ENCODE peak calls at places on chromosome 9, in four cellular contexts. B, H, Z and R are unnamed samples. For H3K9me3, the result is how much of the 10 kb centered on the place peaks cover.

GRCh38 chr9:71384343-71384742 is 262.9 kb upstream of the TRPM3 start:
- DNase-seq in B (no peak), H (no peak), Z (no peak), R (no peak)

GRCh38 chr9:93126825-93127368 is 7.2 kb downstream of the NINJ1 start:
- DNase-seq in B (peak), H (no peak), Z (peak), R (no peak)

GRCh38 chr9:114465417-114465816 is 39.9 kb downstream of the WHRN start:
- DNase-seq in B (no peak), H (no peak), Z (no peak), R (no peak)

GRCh38 chr9:133499130-133499891 is 20.4 kb upstream of the SLC2A6 start:
- DNase-seq in B (no peak), H (no peak), Z (no peak), R (no peak)

GRCh38 chr9:83920469-83920941 is 727 bp downstream of the KIF27 start:
- DNase-seq in B (no peak), H (peak), Z (peak), R (no peak)

GRCh38 chr9:93126151-93126781 is 7.8 kb downstream of the NINJ1 start:
- DNase-seq in B (peak), H (no peak), Z (peak), R (no peak)

GRCh38 chr9:127803507-127804352 is 1.0 kb downstream of the FPGS start:
- DNase-seq in B (no peak), H (no peak), Z (peak), R (no peak)

GRCh38 chr9:125262217-125262991 is 778 bp downstream of the GAPVD1 start:
- DNase-seq in B (peak), H (no peak), Z (no peak), R (no peak)

GRCh38 chr9:92066131-92066530 is 49.1 kb downstream of the SPTLC1 start:
- DNase-seq in B (no peak), H (no peak), Z (no peak), R (no peak)

GRCh38 chr9:97563458-97564135 is 62.1 kb downstream of the TMOD1 start:
- DNase-seq in B (no peak), H (no peak), Z (no peak), R (no peak)

GRCh38 chr9:34612788-34613390 is 992 bp upstream of the RPP25L start:
- DNase-seq in B (peak), H (peak), Z (peak), R (peak)

GRCh38 chr9:36140086-36141084 is 3.9 kb downstream of the GLIPR2 start:
- DNase-seq in B (no peak), H (no peak), Z (no peak), R (no peak)

GRCh38 chr9:3459076-3459475 is 66.7 kb downstream of the RFX3 start:
- DNase-seq in B (no peak), H (no peak), Z (peak), R (no peak)

GRCh38 chr9:37424204-37424685 is 1.7 kb downstream of the GRHPR start:
- DNase-seq in B (no peak), H (no peak), Z (no peak), R (no peak)

GRCh38 chr9:110440161-110440560 is 102.5 kb upstream of the TXNDC8 start:
- DNase-seq in B (no peak), H (peak), Z (no peak), R (no peak)

GRCh38 chr9:4334439-4334838 is 34.6 kb upstream of the GLIS3 start:
- DNase-seq in B (no peak), H (peak), Z (no peak), R (no peak)

DNA sequence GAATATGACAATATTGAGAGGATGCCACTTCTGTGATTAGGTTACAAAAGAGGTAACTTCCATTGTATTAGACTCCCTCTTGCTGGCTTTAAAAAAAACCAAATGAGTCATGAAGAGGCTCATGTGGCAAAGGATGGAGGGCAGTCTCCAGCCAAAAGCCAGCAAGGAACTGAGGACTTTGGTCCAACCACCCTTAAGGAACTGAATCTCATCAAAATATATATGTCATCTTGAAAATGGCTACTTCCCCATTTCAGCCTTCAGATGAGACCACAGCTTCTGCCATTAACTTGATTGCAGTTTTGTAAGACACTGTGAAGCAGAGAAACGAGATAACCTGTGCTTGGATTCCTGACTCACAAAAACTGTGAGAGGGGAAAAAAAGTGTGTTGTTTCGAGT is 15.5 kb upstream of the TRIM32 start:
- DNase-seq in B (no peak), H (no peak), Z (no peak), R (no peak)
- H3K9me3 ChIP-seq in B (under half), H (under half), Z (under half), R (under half)

GRCh38 chr9:21993893-21994525 is at the start of gene CDKN2A:
- DNase-seq in B (peak), H (no peak), Z (peak), R (peak)
- H3K4me3 ChIP-seq in B (peak), H (peak), Z (peak), R (peak)

GRCh38 chr9:121748727-121749546 is 97.5 kb downstream of the DAB2IP start:
- DNase-seq in B (peak), H (no peak), Z (no peak), R (no peak)
- TF ChIP-seq CTCF in B (no peak), H (no peak), Z (no peak), R (no peak)

DNA sequence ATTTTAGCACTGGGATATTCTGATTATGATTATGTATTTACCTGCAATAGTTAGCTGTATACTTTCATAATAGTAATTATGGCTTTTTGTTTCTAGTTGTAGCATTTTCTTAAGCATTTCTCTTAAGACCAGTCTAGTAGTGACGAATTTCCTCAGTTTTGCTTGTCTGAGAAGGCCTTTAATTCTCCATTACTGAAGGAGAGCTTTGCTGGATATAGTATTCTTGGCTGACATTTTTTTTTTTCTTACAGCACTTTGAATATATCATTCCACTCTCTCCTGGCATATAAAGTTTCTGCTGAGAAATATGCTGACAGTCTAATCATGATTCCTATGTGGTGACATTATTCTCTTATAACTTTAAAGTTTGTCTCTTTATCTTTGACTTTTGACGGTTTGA is 181.1 kb upstream of the DMRTA1 start:
- DNase-seq in B (no peak), H (no peak), Z (no peak), R (no peak)
- H3K9me3 ChIP-seq in B (under half), H (under half), Z (under half), R (under half)

DNA sequence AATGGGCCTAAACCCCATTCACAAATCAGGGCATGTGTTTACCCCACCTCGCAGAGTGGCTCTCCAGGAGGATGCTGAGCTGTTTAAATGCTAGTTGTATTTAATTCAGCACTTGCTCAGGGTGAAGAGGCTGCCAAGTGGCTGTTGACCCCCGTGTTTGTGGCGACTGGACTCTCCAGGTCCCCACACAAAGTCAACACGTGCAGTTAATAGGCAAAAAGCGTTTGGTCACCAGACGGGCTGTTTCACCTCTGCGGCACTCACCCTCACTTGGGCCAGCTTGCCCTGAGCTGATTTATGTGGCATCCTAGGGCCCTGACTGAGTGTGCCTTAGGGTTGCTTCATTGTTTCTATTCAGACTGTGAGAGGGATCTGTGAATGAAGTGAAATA is 152.3 kb downstream of the GAS1 start:
- DNase-seq in B (no peak), H (no peak), Z (no peak), R (no peak)
- H3K4me3 ChIP-seq in B (no peak), H (no peak), Z (no peak), R (no peak)

DNA sequence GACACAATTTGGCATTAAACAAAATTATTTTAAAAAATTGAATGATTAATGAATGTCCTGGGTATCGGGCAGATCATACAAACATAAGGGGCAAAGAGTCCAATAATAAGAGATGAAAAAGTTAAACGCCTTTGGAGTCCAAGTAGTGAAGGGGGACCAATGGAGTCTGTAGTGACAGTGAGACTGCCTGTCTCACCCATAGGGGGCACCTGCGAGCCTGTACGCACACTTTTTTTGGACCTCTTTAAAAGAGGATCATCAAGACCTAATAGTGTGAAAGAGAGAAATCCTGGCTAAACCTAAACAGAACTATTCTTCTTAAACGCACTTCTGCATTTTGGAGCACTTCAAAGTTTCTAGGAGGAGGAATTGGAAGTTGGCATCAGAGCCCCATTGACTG is 636.0 kb upstream of the KLF4 start:
- DNase-seq in B (no peak), H (no peak), Z (peak), R (peak)
- TF ChIP-seq CTCF in B (peak), H (no peak), Z (peak), R (peak)

DNA sequence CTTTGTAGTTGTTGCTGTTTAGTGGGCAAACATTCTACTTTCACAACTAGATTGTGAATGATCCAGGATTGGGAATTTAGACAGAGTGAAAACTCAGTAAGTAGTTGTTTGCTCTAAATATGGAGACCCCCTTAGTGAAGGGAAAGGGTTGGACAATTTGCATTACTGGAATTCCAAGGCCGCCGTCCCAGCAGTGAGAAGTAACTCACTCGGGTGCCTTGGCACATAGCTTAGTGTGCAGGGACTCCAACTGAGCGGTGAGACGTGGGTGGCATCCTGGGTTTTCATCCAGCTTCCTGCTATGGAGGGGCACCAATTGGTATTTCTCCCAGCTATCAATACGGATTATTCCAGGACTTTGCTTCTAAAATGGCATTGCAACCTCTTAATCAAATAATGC is 69.7 kb upstream of the FCN1 start:
- DNase-seq in B (no peak), H (no peak), Z (no peak), R (peak)
- H3K9me3 ChIP-seq in B (under half), H (under half), Z (under half), R (under half)

GRCh38 chr9:26026423-26027100 is 348.3 kb upstream of the TUSC1 start:
- DNase-seq in B (no peak), H (no peak), Z (no peak), R (no peak)
- H3K4me3 ChIP-seq in B (no peak), H (no peak), Z (no peak), R (no peak)

GRCh38 chr9:136774416-136775045 is 10.2 kb upstream of the LCN15 start:
- DNase-seq in B (no peak), H (no peak), Z (no peak), R (no peak)

GRCh38 chr9:136765041-136765440 is 723 bp upstream of the LCN15 start:
- DNase-seq in B (no peak), H (no peak), Z (no peak), R (no peak)

GRCh38 chr9:136773386-136774044 is 9.2 kb upstream of the LCN15 start:
- DNase-seq in B (peak), H (no peak), Z (peak), R (peak)

GRCh38 chr9:136771907-136772306 is 7.6 kb upstream of the LCN15 start:
- DNase-seq in B (no peak), H (no peak), Z (no peak), R (no peak)

DNA sequence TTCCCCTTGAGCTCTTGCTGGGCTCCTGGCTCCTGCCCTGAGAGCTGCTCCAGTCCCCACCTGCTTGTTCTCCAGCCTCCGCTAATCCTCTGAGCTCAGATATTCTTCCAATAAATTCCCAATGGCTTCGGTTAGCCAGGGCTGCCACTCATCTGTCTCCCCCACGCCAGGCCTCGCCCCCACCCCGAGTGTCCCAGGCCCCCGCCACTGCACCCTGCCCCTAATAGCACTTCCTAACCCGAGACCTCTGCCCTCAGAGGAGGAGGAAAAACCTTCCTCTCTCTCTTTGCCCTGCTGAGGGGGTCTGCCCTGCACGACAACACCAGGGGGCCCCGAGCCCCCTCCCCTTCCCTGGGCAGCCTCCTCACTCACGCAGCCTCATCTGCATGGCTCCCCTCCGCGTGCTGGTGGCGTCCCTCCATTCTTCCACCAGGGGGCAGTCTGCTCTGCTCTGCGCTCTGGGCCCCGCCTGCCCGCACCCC is 5.4 kb upstream of the LCN15 start:
- DNase-seq in B (peak), H (no peak), Z (peak), R (peak)
- TF ChIP-seq CTCF in B (peak), H (no peak), Z (peak), R (peak)

GRCh38 chr9:32248189-32248712 is 136.2 kb upstream of the ACO1 start:
- DNase-seq in B (no peak), H (no peak), Z (no peak), R (no peak)
- H3K9me3 ChIP-seq in B (under half), H (under half), Z (under half), R (under half)